ENCODE peak calls at places on chromosomes 7 and 10, in five cellular contexts. W is stomach, K is HCT116, S is GM12892, G is GM12891. D is an unnamed sample.

GRCh38 chr10:34996843-34997242 is 93.3 kb downstream of the CUL2 start:
- DNase-seq in W (no peak), K (no peak), S (no peak), G (no peak), D (no peak)

GRCh38 chr7:115869225-115869624 is 161.3 kb downstream of the TFEC start:
- DNase-seq in W (no peak), K (no peak), S (no peak), G (no peak), D (no peak)

GRCh38 chr10:122376364-122376961 is 2.0 kb downstream of the PLEKHA1 start:
- DNase-seq in W (no peak), K (no peak), S (no peak), G (no peak), D (no peak)

GRCh38 chr7:26863504-26864308 is 684 bp downstream of the SKAP2 start:
- DNase-seq in W (no peak), K (peak), S (no peak), G (no peak), D (no peak)

GRCh38 chr10:78165617-78166016 is 132.0 kb downstream of the RPS24 start:
- DNase-seq in W (no peak), K (peak), S (no peak), G (no peak), D (no peak)

GRCh38 chr10:70265032-70265689 is 18.6 kb downstream of the NPFFR1 start:
- DNase-seq in W (no peak), K (peak), S (no peak), G (peak), D (no peak)

GRCh38 chr10:49627644-49628247 is 13.9 kb downstream of the CHAT start:
- DNase-seq in W (no peak), K (no peak), S (no peak), G (no peak), D (no peak)

GRCh38 chr7:26369519-26370385 is 78.1 kb downstream of the SNX10 start:
- DNase-seq in W (no peak), K (peak), S (no peak), G (no peak), D (no peak)

GRCh38 chr10:11256896-11257295 is 239.2 kb downstream of the CELF2 start:
- DNase-seq in W (no peak), K (no peak), S (no peak), G (no peak), D (no peak)

GRCh38 chr10:17375936-17376584 is 78.3 kb downstream of the ST8SIA6 start:
- DNase-seq in W (no peak), K (no peak), S (no peak), G (no peak), D (no peak)

GRCh38 chr7:33185786-33186185 is 56.4 kb downstream of the BBS9 start:
- DNase-seq in W (no peak), K (peak), S (no peak), G (peak), D (no peak)

DNA sequence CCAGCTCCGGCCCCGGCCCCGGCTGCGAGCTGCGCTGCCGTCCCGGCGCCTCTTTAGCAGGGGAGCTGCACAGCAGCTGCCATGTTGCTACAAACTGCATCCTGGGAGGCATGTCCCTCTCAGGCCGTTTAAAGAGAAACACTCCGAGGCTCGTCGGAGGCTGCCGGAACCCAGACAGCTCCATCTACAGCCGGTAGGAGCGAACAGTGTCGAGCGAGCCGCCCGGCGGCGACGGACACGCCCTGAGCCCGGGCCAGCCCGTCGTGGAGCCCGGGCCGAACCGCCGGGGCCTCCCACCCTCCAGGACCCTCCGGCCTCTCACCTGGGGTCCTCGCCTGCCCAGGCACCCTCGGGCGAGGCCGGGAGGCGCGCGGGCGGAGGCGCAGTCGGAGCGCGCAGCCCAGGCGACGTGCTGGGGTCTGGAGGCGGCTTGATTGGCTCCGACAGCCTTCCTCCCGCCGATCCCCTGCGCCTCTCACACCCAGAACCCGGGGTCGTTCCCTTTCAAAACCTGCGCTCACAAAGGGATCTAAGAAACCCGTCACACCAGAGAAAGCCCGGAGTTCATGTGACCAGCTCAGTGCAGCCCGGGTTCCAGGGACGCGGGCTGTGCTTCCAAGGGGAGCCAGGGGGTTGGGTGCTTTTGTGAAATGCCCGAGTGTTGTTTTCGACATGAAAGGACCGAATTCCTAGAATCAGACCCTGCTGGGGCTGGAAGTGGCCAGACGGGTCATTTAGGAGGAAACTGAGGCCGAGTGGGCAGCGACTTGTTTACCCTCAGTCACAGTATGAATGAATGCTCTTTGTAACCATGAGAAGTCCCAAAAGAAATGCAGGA is at the start of gene ZNF777:
- DNase-seq in W (peak), K (peak), S (peak), G (peak), D (peak)
- TF ChIP-seq POLR2AphosphoS5 in W (peak), K (peak), S (peak), G (peak), D (peak)

GRCh38 chr7:151059362-151060112 is at the start of gene SLC4A2:
- DNase-seq in W (peak), K (no peak), S (peak), G (peak), D (peak)
- TF ChIP-seq POLR2A in W (no peak), K (peak), S (peak), G (no peak), D (no peak)

GRCh38 chr10:127872011-127872741 is 20.6 kb downstream of the CLRN3 start:
- DNase-seq in W (no peak), K (no peak), S (no peak), G (no peak), D (no peak)
- TF ChIP-seq POLR2AphosphoS5 in W (no peak), K (no peak), S (no peak), G (no peak), D (no peak)

GRCh38 chr10:5685764-5686240 is 1.2 kb downstream of the TASOR2 start:
- DNase-seq in W (no peak), K (no peak), S (no peak), G (no peak), D (no peak)

GRCh38 chr10:5681930-5682329 is 2.7 kb upstream of the TASOR2 start:
- DNase-seq in W (no peak), K (no peak), S (no peak), G (no peak), D (no peak)

GRCh38 chr10:5683065-5683464 is 1.6 kb upstream of the TASOR2 start:
- DNase-seq in W (no peak), K (no peak), S (no peak), G (no peak), D (no peak)

GRCh38 chr10:5684971-5685763 is 529 bp downstream of the TASOR2 start:
- DNase-seq in W (peak), K (peak), S (peak), G (no peak), D (no peak)

DNA sequence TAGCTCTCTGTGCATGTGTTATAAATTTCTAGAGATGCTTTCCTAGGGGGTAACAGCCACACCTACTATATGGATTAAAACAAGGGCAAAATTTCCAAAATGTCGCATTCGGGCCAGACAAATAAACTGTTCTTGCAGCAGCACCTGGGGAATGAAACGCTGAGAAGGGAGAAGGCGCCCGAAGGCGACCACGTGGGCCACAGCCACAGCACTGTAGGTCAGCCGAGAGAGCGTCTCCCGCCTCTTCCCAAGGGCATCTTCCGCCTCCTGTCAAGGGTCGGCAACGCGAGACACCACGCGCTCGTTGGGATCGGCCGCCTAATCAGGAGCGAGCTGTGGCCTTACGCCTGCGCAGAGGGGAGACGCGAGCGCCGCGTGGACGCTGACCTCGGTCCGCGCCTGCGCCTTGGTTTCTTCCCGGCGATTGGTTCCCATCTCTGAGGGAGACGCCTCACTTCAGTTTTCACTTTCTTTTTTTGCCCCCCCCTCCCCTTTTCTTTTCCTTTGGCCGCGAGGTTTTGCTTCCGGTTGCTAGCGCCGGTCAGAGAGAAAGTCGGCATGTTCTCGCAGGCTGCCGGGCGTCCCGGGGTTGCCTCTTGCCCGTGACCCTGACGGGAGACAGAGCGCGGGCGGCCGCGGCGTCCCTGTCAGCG is at the start of gene TASOR2:
- DNase-seq in W (peak), K (peak), S (peak), G (peak), D (peak)
- TF ChIP-seq POLR2A in W (no peak), K (peak), S (peak), G (peak), D (no peak)

GRCh38 chr10:5461914-5462840 is 37.2 kb downstream of the CALML5 start:
- DNase-seq in W (no peak), K (no peak), S (no peak), G (no peak), D (peak)
- TF ChIP-seq POLR2AphosphoS5 in W (no peak), K (no peak), S (no peak), G (no peak), D (peak)

GRCh38 chr7:1666779-1667565 is 3.1 kb upstream of the ELFN1 start:
- DNase-seq in W (no peak), K (no peak), S (peak), G (no peak), D (no peak)

GRCh38 chr7:1663857-1664651 is 6.0 kb upstream of the ELFN1 start:
- DNase-seq in W (no peak), K (no peak), S (peak), G (peak), D (no peak)

GRCh38 chr7:1666251-1666778 is 3.8 kb upstream of the ELFN1 start:
- DNase-seq in W (no peak), K (no peak), S (peak), G (peak), D (no peak)

GRCh38 chr7:1664711-1665591 is 5.1 kb upstream of the ELFN1 start:
- DNase-seq in W (peak), K (peak), S (peak), G (peak), D (no peak)

DNA sequence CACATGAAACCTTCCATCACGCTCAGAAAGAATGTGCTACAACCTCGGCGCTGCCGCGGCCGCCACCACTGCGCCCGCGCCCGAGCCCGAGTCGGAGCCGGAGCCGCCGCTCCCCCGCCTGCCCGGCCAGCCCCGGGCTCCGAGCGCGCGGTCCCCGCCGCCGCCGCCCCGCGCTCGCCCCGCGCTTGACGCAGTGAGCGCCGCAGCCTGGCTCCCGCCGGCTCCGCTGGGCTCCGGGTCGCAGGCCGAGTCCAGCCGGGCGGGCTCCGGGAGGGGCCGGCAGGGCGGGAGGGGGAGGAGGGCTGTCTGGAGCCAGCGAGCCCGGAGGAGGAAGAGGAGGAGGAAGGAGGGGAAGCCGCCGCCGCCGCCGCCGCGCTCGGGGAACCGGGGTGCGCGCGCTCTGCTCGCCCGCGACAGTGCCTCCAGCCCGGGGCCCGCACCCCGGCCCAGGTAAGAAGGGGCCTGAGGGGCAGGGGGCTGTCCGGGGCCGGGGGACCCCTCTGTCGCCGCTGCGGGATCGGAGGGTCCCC is 4.3 kb upstream of the ELFN1 start:
- DNase-seq in W (no peak), K (no peak), S (peak), G (peak), D (no peak)
- TF ChIP-seq POLR2A in W (no peak), K (no peak), S (no peak), G (no peak), D (no peak)

GRCh38 chr7:43554423-43554822 is 28.5 kb upstream of the STK17A start:
- DNase-seq in W (no peak), K (no peak), S (no peak), G (no peak), D (peak)
- TF ChIP-seq POLR2AphosphoS5 in W (no peak), K (no peak), S (no peak), G (no peak), D (no peak)

DNA sequence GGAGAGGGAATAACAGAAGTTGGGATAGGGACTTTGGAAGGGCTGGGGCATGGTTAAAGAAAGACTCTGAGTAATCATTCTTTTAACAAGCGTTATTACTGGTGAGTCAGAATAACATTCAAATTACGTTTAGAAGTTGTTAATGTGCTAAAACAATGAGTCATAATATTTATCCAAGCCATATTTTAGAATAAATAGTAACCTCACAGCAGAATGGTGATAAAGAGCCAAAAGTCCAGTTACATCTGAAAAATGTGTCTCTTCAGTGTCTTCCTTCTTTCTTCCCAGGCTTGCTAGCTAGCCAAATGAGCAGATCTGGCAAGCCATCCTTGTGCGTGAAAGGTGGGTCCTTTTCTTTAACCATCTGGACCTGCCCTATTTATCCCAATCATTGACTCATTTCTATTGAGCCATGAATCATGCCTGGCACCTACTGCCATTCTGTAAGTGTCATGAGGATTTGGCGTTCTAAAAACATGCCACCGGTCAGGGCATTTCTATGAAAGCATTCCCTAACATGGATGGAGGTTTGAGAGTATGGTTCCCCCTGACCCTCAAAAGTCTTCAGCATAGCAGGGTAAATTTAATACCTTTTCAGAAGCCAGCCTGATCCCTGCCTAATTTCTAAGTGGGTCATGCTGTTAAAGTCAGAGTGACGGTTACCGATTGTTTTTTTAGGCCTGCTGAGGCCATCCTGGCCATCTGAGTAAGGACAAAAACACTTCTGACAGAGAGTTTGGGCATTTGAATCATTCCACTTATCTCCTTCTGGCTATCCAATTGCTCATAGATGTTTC is 26.8 kb downstream of the MYPN start:
- DNase-seq in W (no peak), K (peak), S (no peak), G (no peak), D (no peak)
- TF ChIP-seq POLR2A in W (no peak), K (no peak), S (no peak), G (no peak), D (no peak)

DNA sequence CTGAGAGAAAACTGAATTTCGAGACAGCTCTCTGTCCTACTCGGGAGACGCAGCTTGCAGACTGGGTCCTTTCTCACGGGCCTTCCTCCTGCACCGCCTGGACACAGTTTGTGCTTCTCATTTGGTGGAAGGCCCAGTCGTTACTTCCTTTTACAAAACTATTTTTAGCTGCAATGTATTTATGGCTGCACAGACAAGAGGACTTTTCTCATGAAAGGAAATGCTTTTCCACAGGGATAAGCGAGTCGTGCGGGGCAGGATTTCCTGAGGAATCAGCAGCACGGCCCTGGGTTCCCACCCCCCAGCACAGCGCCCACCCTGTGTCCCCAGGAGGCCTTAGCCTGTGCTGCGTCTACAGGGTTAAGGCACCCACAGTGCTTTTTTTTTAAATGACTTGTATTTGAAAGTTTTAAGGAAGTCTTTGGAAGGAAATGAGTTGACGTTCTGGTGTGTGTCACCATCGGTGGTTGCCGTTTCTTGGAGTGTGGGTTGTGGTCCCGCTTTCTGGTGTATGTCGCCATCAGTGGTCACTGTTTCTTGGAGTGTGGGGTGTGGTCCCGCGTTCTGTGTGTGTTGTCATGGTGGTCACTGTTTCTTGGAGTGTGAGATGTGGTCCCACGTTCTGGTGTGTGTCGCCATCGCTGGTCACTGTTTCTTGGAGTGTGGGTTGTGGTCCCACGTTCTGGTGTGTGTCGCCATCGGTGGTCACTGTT is 50.9 kb downstream of the INPP5A start:
- DNase-seq in W (no peak), K (no peak), S (no peak), G (no peak), D (no peak)
- TF ChIP-seq POLR2AphosphoS5 in W (no peak), K (no peak), S (no peak), G (no peak), D (peak)

D was measured in esophagus muscularis mucosa.